ENCODE peak calls at places on chromosome 21, in five cellular contexts. U is right atrium auricular region, E is PC-3, M is H1, S is fibroblast of the aortic adventitia. Q is an unnamed sample.

GRCh38 chr21:36183144-36183795 is 26.6 kb downstream of the DOP1B start:
- DNase-seq in U (no peak), M (no peak), E (no peak), S (no peak), Q (no peak)

GRCh38 chr21:39048574-39048973 is 134.7 kb downstream of the PSMG1 start:
- DNase-seq in S (peak), U (no peak), M (no peak), E (peak), Q (no peak)

GRCh38 chr21:36113647-36114428 is 21.0 kb upstream of the CBR3 start:
- DNase-seq in M (no peak), E (peak), U (no peak), S (no peak), Q (no peak)

GRCh38 chr21:38984982-38985422 is 179.3 kb downstream of the ETS2 start:
- DNase-seq in E (no peak), U (no peak), M (no peak), S (peak), Q (no peak)

GRCh38 chr21:42187976-42188653 is 30.8 kb upstream of the ABCG1 start:
- DNase-seq in E (no peak), M (no peak), U (peak), S (peak), Q (no peak)

GRCh38 chr21:38770660-38771059 is 35.1 kb upstream of the ETS2 start:
- DNase-seq in U (no peak), E (no peak), M (no peak), S (no peak), Q (no peak)

GRCh38 chr21:29499734-29500343 is 201.1 kb downstream of the BACH1 start:
- DNase-seq in S (no peak), E (peak), U (no peak), M (peak), Q (no peak)

GRCh38 chr21:41584603-41585176 is 76.7 kb upstream of the TMPRSS2 start:
- DNase-seq in M (no peak), E (no peak), U (no peak), S (no peak), Q (no peak)

GRCh38 chr21:45874716-45875415 is 106.7 kb upstream of the COL6A1 start:
- DNase-seq in U (no peak), E (peak), S (peak), M (no peak), Q (peak)

GRCh38 chr21:46661211-46661625 is 25.7 kb downstream of the PRMT2 start:
- DNase-seq in E (no peak), U (no peak), S (peak), M (peak), Q (no peak)

GRCh38 chr21:35925497-35925896 is 134.8 kb downstream of the SETD4 start:
- DNase-seq in E (peak), M (no peak), U (no peak), S (peak), Q (no peak)

GRCh38 chr21:36164427-36164784 is 7.8 kb downstream of the DOP1B start:
- DNase-seq in M (no peak), S (no peak), U (no peak), E (no peak), Q (no peak)

GRCh38 chr21:34511154-34511553 is 856 bp downstream of the KCNE1 start:
- DNase-seq in S (peak), E (no peak), M (no peak), U (peak), Q (no peak)

GRCh38 chr21:34510148-34511142 is 1.6 kb downstream of the KCNE1 start:
- DNase-seq in U (peak), S (peak), E (peak), M (peak), Q (no peak)

GRCh38 chr21:34513109-34513675 is 1.2 kb upstream of the KCNE1 start:
- DNase-seq in E (no peak), S (no peak), M (no peak), U (peak), Q (no peak)

GRCh38 chr21:34511787-34512451 is at the start of gene KCNE1:
- DNase-seq in S (no peak), U (peak), M (no peak), E (no peak), Q (no peak)

GRCh38 chr21:34509151-34509550 is 2.9 kb downstream of the KCNE1 start:
- DNase-seq in M (no peak), U (peak), S (no peak), E (peak), Q (no peak)
- TF ChIP-seq CTCF in M (peak), U (peak), S (no peak), E (peak), Q (peak)

GRCh38 chr21:37498664-37499063 is 132.1 kb downstream of the DYRK1A start:
- DNase-seq in M (no peak), S (no peak), E (no peak), U (no peak), Q (no peak)

GRCh38 chr21:37502947-37503346 is 136.4 kb downstream of the DYRK1A start:
- DNase-seq in E (no peak), S (no peak), U (no peak), M (no peak), Q (no peak)

DNA sequence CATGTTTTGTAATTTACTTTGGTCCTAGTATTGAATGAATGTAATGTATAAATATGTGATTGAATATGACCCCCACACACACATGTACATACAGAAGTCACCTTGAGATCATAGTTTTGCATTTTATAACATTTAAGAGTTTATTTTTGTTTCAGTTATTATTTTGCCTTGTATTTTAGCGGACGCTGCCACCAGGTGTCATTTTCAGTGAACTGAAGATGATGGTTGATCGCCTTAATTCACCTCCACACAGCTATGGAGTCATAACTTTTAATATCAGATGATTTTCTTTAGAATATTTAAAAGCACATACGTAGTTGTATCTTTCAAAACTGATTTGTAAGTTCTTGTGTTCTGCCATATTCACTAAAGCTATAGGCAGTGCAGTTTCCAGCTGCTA is 130.4 kb downstream of the DYRK1A start:
- DNase-seq in E (peak), M (no peak), S (peak), U (no peak), Q (no peak)
- TF ChIP-seq CTCF in E (peak), M (no peak), S (peak), U (peak), Q (peak)

DNA sequence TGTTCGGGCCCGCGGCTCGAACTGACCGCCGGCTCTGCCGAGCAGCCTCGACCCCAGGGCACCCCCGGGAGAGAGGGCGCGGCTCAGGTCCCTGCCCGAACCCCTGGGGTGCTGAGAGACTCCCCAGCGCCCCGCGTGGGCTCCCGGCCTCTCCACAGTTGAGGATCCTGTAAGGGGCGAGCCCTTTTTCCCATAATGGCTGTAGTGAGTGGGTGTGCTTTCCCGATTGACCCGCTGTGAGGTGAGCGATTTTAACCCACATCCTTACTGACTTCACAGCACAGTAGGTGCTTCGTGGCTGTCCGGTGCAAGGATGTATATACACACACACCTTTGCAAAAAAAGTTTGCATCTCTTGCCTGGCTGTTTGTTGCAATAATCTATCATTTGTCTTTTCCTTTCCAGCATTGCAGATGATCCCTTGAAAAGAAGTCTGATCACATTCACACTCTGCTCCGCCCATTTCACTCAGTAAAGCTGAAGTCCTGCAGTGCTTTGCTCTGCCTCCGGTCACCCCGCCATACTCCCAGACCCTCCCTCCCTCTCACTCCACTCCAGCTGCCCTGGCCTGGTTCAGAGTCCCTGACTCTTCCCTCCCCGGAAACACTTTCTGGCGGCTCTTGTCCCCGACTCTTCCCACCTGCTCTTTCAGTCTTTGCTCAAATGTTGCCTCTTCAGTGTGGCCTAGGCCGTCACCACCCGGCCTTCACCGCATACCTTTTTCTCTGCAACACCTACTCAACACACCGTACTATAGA is 955 bp upstream of the UBE2G2 start:
- DNase-seq in E (peak), M (no peak), U (no peak), S (no peak), Q (no peak)
- TF ChIP-seq CTCF in E (no peak), M (no peak), U (no peak), S (no peak), Q (no peak)

DNA sequence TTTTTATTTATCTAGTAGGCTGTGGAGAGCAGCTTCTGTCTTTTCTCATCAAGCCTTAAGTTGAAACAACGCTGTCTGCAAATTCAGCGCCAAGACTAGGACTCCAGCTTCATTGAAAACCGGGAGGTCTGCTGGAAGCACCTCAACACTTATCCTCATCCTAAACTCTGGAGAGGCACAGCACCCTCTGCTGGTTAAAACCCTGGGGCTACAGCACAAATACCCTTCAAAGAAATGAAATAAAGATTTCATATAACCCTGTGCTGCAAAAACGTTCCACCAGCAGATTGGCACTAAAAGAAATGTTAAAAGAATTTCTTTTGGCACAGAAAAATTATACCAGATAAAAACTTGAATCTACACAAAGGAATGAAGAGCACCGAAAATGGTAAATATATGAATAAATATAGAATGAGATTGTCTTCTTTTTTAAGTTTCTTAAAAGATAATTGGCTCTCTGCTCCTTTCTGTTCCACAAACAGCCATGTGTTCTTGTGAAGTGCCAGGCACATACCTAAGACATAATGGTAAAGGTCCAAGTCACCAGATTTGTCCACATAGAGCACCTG is 227.7 kb upstream of the SAMSN1 start:
- DNase-seq in S (peak), E (peak), U (peak), M (peak), Q (no peak)
- TF ChIP-seq CTCF in S (peak), E (peak), U (peak), M (no peak), Q (no peak)

DNA sequence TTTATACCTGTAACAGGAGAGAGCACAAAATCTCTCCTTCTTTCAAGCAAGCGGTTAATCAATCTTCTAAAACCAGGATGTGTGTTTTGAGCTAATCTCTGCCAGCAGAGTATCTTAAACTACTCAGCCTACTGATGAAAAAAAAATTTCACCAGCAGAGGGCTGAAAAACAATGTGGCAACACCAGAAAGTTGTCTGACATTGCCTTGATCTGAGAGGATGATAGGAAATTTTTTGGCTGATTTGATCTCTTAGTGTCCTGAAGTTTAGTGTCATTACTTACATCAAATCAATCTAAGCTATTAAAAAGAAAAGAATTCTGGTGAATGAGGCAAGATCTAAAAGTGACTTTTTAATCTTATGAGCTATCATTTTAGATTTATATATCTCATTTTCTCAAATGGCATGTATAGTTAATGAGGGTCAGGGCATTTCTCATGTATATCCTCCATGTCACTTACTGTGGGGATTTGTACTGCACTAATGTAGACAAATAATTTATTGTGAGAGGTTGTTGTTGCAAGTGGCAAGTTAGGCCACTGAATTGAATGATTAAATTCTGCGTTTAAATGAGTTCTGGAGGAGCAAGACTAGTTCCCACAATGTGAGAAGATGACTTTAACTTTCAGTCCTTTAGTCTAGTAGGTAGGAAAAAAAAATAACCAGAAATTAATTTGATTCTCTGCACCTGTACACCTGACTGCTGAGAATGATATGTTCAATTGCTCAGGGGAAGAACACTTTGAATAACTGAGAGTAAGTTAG is 10.8 kb downstream of the ADAMTS1 start:
- DNase-seq in S (peak), M (no peak), E (peak), U (no peak), Q (no peak)
- TF ChIP-seq CTCF in S (peak), M (no peak), E (peak), U (peak), Q (peak)

GRCh38 chr21:15966651-15967050 is 236.9 kb downstream of the USP25 start:
- DNase-seq in E (no peak), M (no peak), U (no peak), S (no peak), Q (no peak)

GRCh38 chr21:15964181-15964855 is 234.5 kb downstream of the USP25 start:
- DNase-seq in S (peak), E (no peak), M (no peak), U (no peak), Q (no peak)

GRCh38 chr21:15966216-15966615 is 236.4 kb downstream of the USP25 start:
- DNase-seq in S (peak), U (no peak), M (no peak), E (no peak), Q (no peak)

GRCh38 chr21:15968911-15969310 is 239.1 kb downstream of the USP25 start:
- DNase-seq in E (no peak), M (no peak), S (no peak), U (no peak), Q (no peak)

DNA sequence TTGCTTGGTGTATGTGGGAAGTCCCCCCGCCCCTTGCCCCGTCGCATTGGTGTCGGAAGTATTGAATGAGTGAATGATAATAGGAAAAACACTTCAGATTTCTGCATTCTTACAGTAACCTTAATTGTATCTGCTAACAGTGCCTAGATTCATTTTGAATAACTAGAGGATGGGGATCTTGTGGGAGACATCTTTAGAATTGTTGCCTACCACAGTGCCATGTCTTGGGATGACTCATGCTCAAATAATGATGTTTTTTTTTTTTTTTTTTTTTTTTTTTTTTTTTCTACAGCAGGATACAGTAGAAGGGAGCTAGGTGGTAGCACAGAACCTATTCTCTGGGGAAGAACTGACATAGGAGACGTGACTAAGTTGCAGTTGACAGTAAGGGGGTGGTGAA is 237.9 kb downstream of the USP25 start:
- DNase-seq in S (no peak), U (no peak), E (peak), M (no peak), Q (no peak)
- TF ChIP-seq CTCF in S (no peak), U (no peak), E (no peak), M (no peak), Q (no peak)

DNA sequence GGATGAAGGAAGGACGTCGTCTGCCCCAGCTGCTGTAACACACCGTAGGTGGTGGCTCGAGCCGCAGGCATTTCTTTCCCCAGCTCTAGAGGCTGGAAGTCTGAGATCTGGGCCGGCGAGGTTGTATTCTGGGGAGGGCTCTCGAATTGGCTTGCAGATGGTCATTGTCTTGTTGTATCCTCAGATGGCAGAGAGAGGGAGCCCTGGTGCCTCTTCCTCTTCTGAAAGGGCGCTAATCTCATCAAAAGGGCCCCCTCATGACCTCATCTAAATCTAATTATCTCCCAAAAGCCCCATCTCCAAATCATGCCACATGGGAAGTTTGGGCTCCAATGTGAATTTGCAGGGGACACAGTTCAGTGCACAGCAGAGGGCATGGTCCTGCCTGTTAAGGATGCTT is 109.0 kb downstream of the SIK1 start:
- DNase-seq in U (no peak), M (no peak), S (no peak), E (no peak), Q (no peak)
- TF ChIP-seq CTCF in U (no peak), M (no peak), S (no peak), E (no peak), Q (no peak)

GRCh38 chr21:31537872-31538576 is 121.5 kb upstream of the SOD1 start:
- DNase-seq in E (no peak), U (no peak), M (peak), S (no peak), Q (no peak)
- TF ChIP-seq CTCF in E (peak), U (no peak), M (peak), S (no peak), Q (peak)

GRCh38 chr21:34914239-34914638 is 134.9 kb downstream of the RUNX1 start:
- DNase-seq in U (no peak), M (no peak), S (no peak), E (no peak), Q (no peak)

GRCh38 chr21:34911360-34911759 is 137.7 kb downstream of the RUNX1 start:
- DNase-seq in U (no peak), E (no peak), S (no peak), M (no peak), Q (no peak)

GRCh38 chr21:34913786-34914185 is 135.3 kb downstream of the RUNX1 start:
- DNase-seq in U (no peak), E (no peak), M (no peak), S (peak), Q (no peak)

GRCh38 chr21:34910396-34910795 is 138.7 kb downstream of the RUNX1 start:
- DNase-seq in M (no peak), E (no peak), S (no peak), U (no peak), Q (no peak)

GRCh38 chr21:34912022-34912933 is 136.8 kb downstream of the RUNX1 start:
- DNase-seq in S (peak), M (no peak), U (no peak), E (peak), Q (no peak)
- TF ChIP-seq CTCF in S (no peak), M (no peak), U (no peak), E (peak), Q (peak)